ENCODE peak calls at places on chromosomes 2 and 18, in seven cellular contexts. One of them, this sample, is unnamed. For H3K4me1, the result is how much of the 10 kb centered on the place peaks cover.

GRCh38 chr2:231104115-231104713 is 20.6 kb downstream of the HTR2B start:
- DNase-seq in mucosa of descending colon: peak
- DNase-seq in cardiac muscle cell: peak
- DNase-seq in mesenchymal stem cell: peak
- DNase-seq in right cardiac atrium: no peak
- DNase-seq in ovary: peak
- DNase-seq in colonic mucosa: peak
- DNase-seq in this sample: peak

GRCh38 chr2:36737131-36737750 is 40.7 kb downstream of the VIT start:
- DNase-seq in mesenchymal stem cell: no peak
- DNase-seq in colonic mucosa: no peak
- DNase-seq in ovary: no peak
- DNase-seq in mucosa of descending colon: no peak
- DNase-seq in cardiac muscle cell: no peak
- DNase-seq in right cardiac atrium: no peak
- DNase-seq in this sample: peak

GRCh38 chr2:3280683-3281520 is 96.7 kb downstream of the EIPR1 start:
- DNase-seq in colonic mucosa: no peak
- DNase-seq in ovary: no peak
- DNase-seq in mesenchymal stem cell: no peak
- DNase-seq in mucosa of descending colon: no peak
- DNase-seq in right cardiac atrium: peak
- DNase-seq in cardiac muscle cell: no peak
- DNase-seq in this sample: no peak

GRCh38 chr2:224584768-224585204 is 377 bp downstream of the CUL3 start:
- DNase-seq in right cardiac atrium: no peak
- DNase-seq in cardiac muscle cell: peak
- DNase-seq in colonic mucosa: peak
- DNase-seq in mesenchymal stem cell: peak
- DNase-seq in mucosa of descending colon: peak
- DNase-seq in ovary: peak
- DNase-seq in this sample: peak

GRCh38 chr2:112627060-112628040 is 18.4 kb upstream of the SLC20A1 start:
- DNase-seq in cardiac muscle cell: peak
- DNase-seq in mesenchymal stem cell: peak
- DNase-seq in ovary: no peak
- DNase-seq in right cardiac atrium: peak
- DNase-seq in mucosa of descending colon: no peak
- DNase-seq in colonic mucosa: no peak
- DNase-seq in this sample: peak

GRCh38 chr2:229571243-229571642 is 143.1 kb downstream of the DNER start:
- DNase-seq in ovary: no peak
- DNase-seq in mesenchymal stem cell: no peak
- DNase-seq in mucosa of descending colon: no peak
- DNase-seq in right cardiac atrium: no peak
- DNase-seq in cardiac muscle cell: no peak
- DNase-seq in colonic mucosa: no peak
- DNase-seq in this sample: no peak

GRCh38 chr2:238570391-238570790 is 143.7 kb downstream of the ASB1 start:
- DNase-seq in colonic mucosa: no peak
- DNase-seq in mucosa of descending colon: no peak
- DNase-seq in cardiac muscle cell: no peak
- DNase-seq in mesenchymal stem cell: no peak
- DNase-seq in right cardiac atrium: no peak
- DNase-seq in ovary: peak
- DNase-seq in this sample: no peak

GRCh38 chr2:121388371-121388770 is 103.4 kb upstream of the TFCP2L1 start:
- DNase-seq in mucosa of descending colon: no peak
- DNase-seq in cardiac muscle cell: no peak
- DNase-seq in ovary: no peak
- DNase-seq in mesenchymal stem cell: no peak
- DNase-seq in right cardiac atrium: no peak
- DNase-seq in colonic mucosa: no peak
- DNase-seq in this sample: no peak

GRCh38 chr2:29053680-29054400 is 20.5 kb downstream of the PCARE start:
- DNase-seq in mucosa of descending colon: no peak
- DNase-seq in mesenchymal stem cell: no peak
- DNase-seq in ovary: no peak
- DNase-seq in right cardiac atrium: no peak
- DNase-seq in cardiac muscle cell: peak
- DNase-seq in colonic mucosa: no peak
- DNase-seq in this sample: peak

GRCh38 chr2:3487432-3487831 is 31.9 kb downstream of the ADI1 start:
- DNase-seq in colonic mucosa: no peak
- DNase-seq in right cardiac atrium: peak
- DNase-seq in cardiac muscle cell: no peak
- DNase-seq in mucosa of descending colon: no peak
- DNase-seq in ovary: no peak
- DNase-seq in mesenchymal stem cell: no peak
- DNase-seq in this sample: no peak

GRCh38 chr18:48452863-48453323 is 43.7 kb upstream of the ZBTB7C start:
- DNase-seq in mucosa of descending colon: no peak
- DNase-seq in cardiac muscle cell: peak
- DNase-seq in right cardiac atrium: no peak
- DNase-seq in mesenchymal stem cell: no peak
- DNase-seq in ovary: peak
- DNase-seq in colonic mucosa: no peak
- DNase-seq in this sample: peak

GRCh38 chr18:56568986-56569385 is 69.4 kb downstream of the TXNL1 start:
- DNase-seq in mesenchymal stem cell: no peak
- DNase-seq in cardiac muscle cell: peak
- DNase-seq in right cardiac atrium: no peak
- DNase-seq in colonic mucosa: no peak
- DNase-seq in mucosa of descending colon: no peak
- DNase-seq in ovary: no peak
- DNase-seq in this sample: no peak

GRCh38 chr2:54100772-54101171 is 14.6 kb upstream of the ACYP2 start:
- DNase-seq in mesenchymal stem cell: no peak
- DNase-seq in mucosa of descending colon: no peak
- DNase-seq in right cardiac atrium: no peak
- DNase-seq in colonic mucosa: no peak
- DNase-seq in ovary: no peak
- DNase-seq in cardiac muscle cell: no peak
- DNase-seq in this sample: no peak

GRCh38 chr2:207616185-207616584 is 9.0 kb downstream of the METTL21A start:
- DNase-seq in colonic mucosa: no peak
- DNase-seq in right cardiac atrium: no peak
- DNase-seq in mesenchymal stem cell: peak
- DNase-seq in cardiac muscle cell: peak
- DNase-seq in ovary: no peak
- DNase-seq in mucosa of descending colon: no peak
- DNase-seq in this sample: no peak

GRCh38 chr18:11953113-11953512 is 28.2 kb upstream of the IMPA2 start:
- DNase-seq in colonic mucosa: no peak
- DNase-seq in mucosa of descending colon: no peak
- DNase-seq in mesenchymal stem cell: peak
- DNase-seq in cardiac muscle cell: no peak
- DNase-seq in right cardiac atrium: no peak
- DNase-seq in ovary: no peak
- DNase-seq in this sample: no peak

GRCh38 chr2:9139491-9140443 is 66.8 kb upstream of the ASAP2 start:
- DNase-seq in mucosa of descending colon: peak
- DNase-seq in mesenchymal stem cell: peak
- DNase-seq in ovary: peak
- DNase-seq in cardiac muscle cell: peak
- DNase-seq in right cardiac atrium: peak
- DNase-seq in colonic mucosa: peak
- DNase-seq in this sample: peak

GRCh38 chr2:48345176-48345575 is 184.8 kb upstream of the STON1 start:
- DNase-seq in mesenchymal stem cell: no peak
- DNase-seq in mucosa of descending colon: no peak
- DNase-seq in ovary: no peak
- DNase-seq in cardiac muscle cell: peak
- DNase-seq in colonic mucosa: no peak
- DNase-seq in right cardiac atrium: no peak
- DNase-seq in this sample: peak

GRCh38 chr2:48346124-48346536 is 183.8 kb upstream of the STON1 start:
- DNase-seq in mesenchymal stem cell: peak
- DNase-seq in cardiac muscle cell: peak
- DNase-seq in right cardiac atrium: peak
- DNase-seq in ovary: no peak
- DNase-seq in mucosa of descending colon: peak
- DNase-seq in colonic mucosa: peak
- DNase-seq in this sample: peak

GRCh38 chr2:48343571-48344440 is 186.1 kb upstream of the STON1 start:
- DNase-seq in mucosa of descending colon: no peak
- DNase-seq in ovary: no peak
- DNase-seq in colonic mucosa: no peak
- DNase-seq in mesenchymal stem cell: peak
- DNase-seq in cardiac muscle cell: peak
- DNase-seq in right cardiac atrium: no peak
- DNase-seq in this sample: peak

GRCh38 chr2:48344441-48344756 is 185.6 kb upstream of the STON1 start:
- DNase-seq in mesenchymal stem cell: no peak
- DNase-seq in colonic mucosa: no peak
- DNase-seq in ovary: no peak
- DNase-seq in right cardiac atrium: no peak
- DNase-seq in cardiac muscle cell: no peak
- DNase-seq in mucosa of descending colon: no peak
- DNase-seq in this sample: no peak

DNA sequence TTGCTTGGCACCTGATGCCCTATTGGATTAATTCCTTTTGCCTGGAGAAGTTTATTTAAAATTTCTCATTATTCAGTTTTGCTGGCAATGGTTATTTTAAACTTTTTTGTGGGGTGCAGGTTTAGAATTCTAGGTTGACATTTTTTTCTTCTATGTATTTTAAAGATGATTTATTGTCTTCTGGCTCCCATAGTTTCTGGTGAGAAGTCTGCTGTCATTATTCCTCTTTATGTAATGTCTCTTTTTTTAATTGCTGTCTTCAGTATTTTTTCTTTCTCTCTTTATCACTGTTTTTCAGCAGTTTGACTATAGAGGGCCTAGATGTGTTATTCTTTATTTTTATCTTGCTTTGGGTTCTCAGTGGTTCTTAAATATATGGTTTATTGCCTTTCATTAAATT is 182.2 kb upstream of the STON1 start:
- DNase-seq in cardiac muscle cell: peak
- DNase-seq in mesenchymal stem cell: peak
- DNase-seq in right cardiac atrium: no peak
- DNase-seq in mucosa of descending colon: no peak
- DNase-seq in colonic mucosa: no peak
- DNase-seq in ovary: no peak
- DNase-seq in this sample: peak
- H3K4me1 ChIP-seq in cardiac muscle cell: under half
- H3K4me1 ChIP-seq in mesenchymal stem cell: under half
- H3K4me1 ChIP-seq in right cardiac atrium: under half
- H3K4me1 ChIP-seq in mucosa of descending colon: under half
- H3K4me1 ChIP-seq in colonic mucosa: under half
- H3K4me1 ChIP-seq in ovary: under half
- H3K4me1 ChIP-seq in this sample: half or more

DNA sequence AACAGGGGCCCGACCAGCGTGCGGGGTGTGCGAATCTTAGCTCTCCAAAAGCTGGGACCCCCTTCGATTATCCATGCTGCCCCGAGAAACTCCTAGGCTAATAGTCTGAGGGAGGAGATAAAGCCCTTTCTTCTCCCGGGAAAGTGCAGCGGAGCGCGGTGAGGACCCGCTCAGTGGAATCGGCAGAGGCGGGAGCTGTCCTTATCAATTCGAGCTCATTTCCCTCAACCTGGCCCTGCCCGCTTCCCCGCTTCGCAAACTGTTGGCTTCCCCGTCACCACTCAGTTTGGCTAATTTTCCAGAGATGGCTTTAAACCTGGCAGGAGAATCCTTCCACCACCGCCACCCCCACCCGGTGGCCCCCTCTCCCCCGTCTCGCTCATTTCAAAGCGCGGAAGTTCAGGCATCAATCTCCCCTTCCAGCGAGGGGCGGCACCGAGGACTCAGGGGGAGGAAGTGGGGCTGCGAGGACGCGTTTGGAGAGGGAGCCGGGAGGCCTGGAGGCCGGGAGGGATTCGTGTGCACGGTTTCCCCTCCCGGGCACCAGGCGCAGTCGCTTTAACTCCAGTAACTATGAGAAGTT is 1.6 kb downstream of the KLHL14 start:
- DNase-seq in mesenchymal stem cell: peak
- DNase-seq in right cardiac atrium: no peak
- DNase-seq in colonic mucosa: peak
- DNase-seq in mucosa of descending colon: peak
- DNase-seq in cardiac muscle cell: no peak
- DNase-seq in ovary: peak
- DNase-seq in this sample: peak
- H3K4me3 ChIP-seq in mesenchymal stem cell: peak
- H3K4me3 ChIP-seq in right cardiac atrium: peak
- H3K4me3 ChIP-seq in colonic mucosa: peak
- H3K4me3 ChIP-seq in mucosa of descending colon: no peak
- H3K4me3 ChIP-seq in cardiac muscle cell: peak
- H3K4me3 ChIP-seq in ovary: peak
- H3K4me3 ChIP-seq in this sample: peak

DNA sequence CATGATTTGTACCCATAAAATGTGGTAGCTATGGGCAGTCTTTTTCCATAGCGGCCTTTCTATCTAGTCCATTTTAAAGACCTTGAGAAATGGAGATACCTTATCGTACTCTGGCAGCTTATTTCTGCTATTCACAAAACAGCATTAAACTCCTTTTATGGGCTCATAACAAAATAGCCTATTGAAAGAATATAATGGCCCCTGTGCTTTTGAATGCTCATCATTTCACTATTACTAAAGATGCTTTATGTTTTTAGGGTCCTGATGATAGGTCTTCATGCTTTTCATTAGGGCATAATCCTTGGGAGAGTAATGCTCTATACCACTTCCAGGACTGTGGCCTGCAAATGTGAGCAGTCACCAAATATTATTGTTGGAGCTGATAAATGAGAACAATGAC is 7.3 kb upstream of the TMEM178A start:
- DNase-seq in mucosa of descending colon: no peak
- DNase-seq in cardiac muscle cell: no peak
- DNase-seq in colonic mucosa: no peak
- DNase-seq in right cardiac atrium: no peak
- DNase-seq in ovary: no peak
- DNase-seq in mesenchymal stem cell: no peak
- DNase-seq in this sample: no peak
- H3K4me1 ChIP-seq in mucosa of descending colon: under half
- H3K4me1 ChIP-seq in cardiac muscle cell: under half
- H3K4me1 ChIP-seq in colonic mucosa: under half
- H3K4me1 ChIP-seq in right cardiac atrium: under half
- H3K4me1 ChIP-seq in ovary: under half
- H3K4me1 ChIP-seq in mesenchymal stem cell: under half
- H3K4me1 ChIP-seq in this sample: under half

GRCh38 chr2:66443183-66443976 is 8.5 kb downstream of the MEIS1 start:
- DNase-seq in cardiac muscle cell: no peak
- DNase-seq in colonic mucosa: no peak
- DNase-seq in ovary: peak
- DNase-seq in mucosa of descending colon: no peak
- DNase-seq in mesenchymal stem cell: no peak
- DNase-seq in right cardiac atrium: peak
- DNase-seq in this sample: no peak

GRCh38 chr2:66446178-66446860 is 11.4 kb downstream of the MEIS1 start:
- DNase-seq in mesenchymal stem cell: peak
- DNase-seq in colonic mucosa: no peak
- DNase-seq in ovary: peak
- DNase-seq in cardiac muscle cell: peak
- DNase-seq in mucosa of descending colon: no peak
- DNase-seq in right cardiac atrium: peak
- DNase-seq in this sample: no peak

GRCh38 chr2:66445076-66445724 is 10.3 kb downstream of the MEIS1 start:
- DNase-seq in cardiac muscle cell: no peak
- DNase-seq in mucosa of descending colon: no peak
- DNase-seq in colonic mucosa: no peak
- DNase-seq in mesenchymal stem cell: peak
- DNase-seq in ovary: peak
- DNase-seq in right cardiac atrium: peak
- DNase-seq in this sample: no peak

GRCh38 chr2:66445781-66446177 is 10.9 kb downstream of the MEIS1 start:
- DNase-seq in right cardiac atrium: peak
- DNase-seq in colonic mucosa: no peak
- DNase-seq in ovary: peak
- DNase-seq in cardiac muscle cell: no peak
- DNase-seq in mesenchymal stem cell: peak
- DNase-seq in mucosa of descending colon: no peak
- DNase-seq in this sample: no peak

GRCh38 chr2:66443977-66444855 is 9.3 kb downstream of the MEIS1 start:
- DNase-seq in colonic mucosa: no peak
- DNase-seq in right cardiac atrium: peak
- DNase-seq in mucosa of descending colon: no peak
- DNase-seq in cardiac muscle cell: no peak
- DNase-seq in ovary: peak
- DNase-seq in mesenchymal stem cell: peak
- DNase-seq in this sample: no peak
- H3K4me3 ChIP-seq in colonic mucosa: no peak
- H3K4me3 ChIP-seq in right cardiac atrium: peak
- H3K4me3 ChIP-seq in mucosa of descending colon: no peak
- H3K4me3 ChIP-seq in cardiac muscle cell: peak
- H3K4me3 ChIP-seq in ovary: peak
- H3K4me3 ChIP-seq in mesenchymal stem cell: no peak
- H3K4me3 ChIP-seq in this sample: peak